ENCODE peak calls at places on chromosomes 6 and 20, in four cellular contexts. R is NCI-H1105 treated with DMSO at 0.1 percent for 48 hours; Z is activated CD4-positive, alpha-beta T cell treated with anti-CD3 and anti-CD28 coated beads for 24 hours; O is tibial nerve. P is an unnamed sample.

GRCh38 chr20:62918830-62919229 is 7.5 kb downstream of the DIDO1 start:
- DNase-seq in R (no peak), Z (no peak), O (no peak), P (peak; percentile 3)

GRCh38 chr6:170292111-170292777 is 1.4 kb upstream of the DLL1 start:
- DNase-seq in R (peak; percentile 45), Z (no peak), O (no peak), P (no peak)

GRCh38 chr6:169937389-169938261 is 186.2 kb downstream of the ERMARD start:
- DNase-seq in R (no peak), Z (no peak), O (no peak), P (no peak)

GRCh38 chr6:116649129-116649528 is 19.4 kb downstream of the ZUP1 start:
- DNase-seq in R (no peak), Z (no peak), O (no peak), P (no peak)

GRCh38 chr20:62449951-62450815 is 22.8 kb upstream of the RBBP8NL start:
- DNase-seq in R (no peak), Z (no peak), O (no peak), P (no peak)

GRCh38 chr6:54990001-54990400 is 143.4 kb downstream of the FAM83B start:
- DNase-seq in R (no peak), Z (no peak), O (no peak), P (no peak)

GRCh38 chr6:1131285-1132079 is 180.4 kb upstream of the FOXQ1 start:
- DNase-seq in R (no peak), Z (no peak), O (no peak), P (no peak)

GRCh38 chr6:3915076-3915791 is 66.1 kb downstream of the FAM50B start:
- DNase-seq in R (no peak), Z (no peak), O (no peak), P (no peak)

GRCh38 chr6:164303092-164304007 is 888.8 kb downstream of the QKI start:
- DNase-seq in R (no peak), Z (no peak), O (peak; percentile 44), P (peak; percentile 32)

GRCh38 chr20:37314099-37314498 is 24.6 kb downstream of the MANBAL start:
- DNase-seq in R (no peak), Z (no peak), O (no peak), P (no peak)